ENCODE peak calls at places on chromosomes 3 and 15, in ten cellular contexts. K is HFFc6; U is DMS53; S is foreskin fibroblast; J is AG20443; W is neural crest cell; X is endodermal cell; L is mucosa of gallbladder; E is NAMALWA; V is stimulated activated naive CD8-positive, alpha-beta T cell treated with anti-CD3 and anti-CD28 coated beads, Interleukin-15, amount 100 ng/mL, for 72 hours. C is an unnamed sample.

GRCh38 chr3:180467177-180467576 is 134.8 kb upstream of the TTC14 start:
- DNase-seq in K (no peak), U (no peak), S (no peak), J (no peak), W (no peak), X (no peak), L (no peak), E (no peak), V (no peak), C (peak; percentile 71)

GRCh38 chr15:74631935-74632560 is 16.4 kb downstream of the CLK3 start:
- DNase-seq in K (peak; percentile 26), U (peak; percentile 71), S (no peak), J (peak; percentile 86), W (peak; percentile 77), X (peak; percentile 92), L (peak; percentile 56), E (peak; percentile 78), V (peak; percentile 63), C (peak; percentile 23)

GRCh38 chr3:173732237-173732636 is 334.7 kb downstream of the NLGN1 start:
- DNase-seq in K (peak; percentile 78), U (peak; percentile 8), S (no peak), J (peak; percentile 17), W (peak; percentile 1), X (no peak), L (no peak), E (no peak), V (no peak), C (no peak)

GRCh38 chr3:122356402-122356801 is 26.6 kb downstream of the MIX23 start:
- DNase-seq in K (peak; percentile 2), U (peak; percentile 71), S (peak; percentile 14), J (peak; percentile 27), W (no peak), X (peak; percentile 83), L (peak; percentile 61), E (peak; percentile 13), V (no peak), C (peak; percentile 72)

GRCh38 chr3:105459566-105460290 is 93.0 kb downstream of the ALCAM start:
- DNase-seq in K (no peak), U (no peak), S (no peak), J (no peak), W (no peak), X (no peak), L (no peak), E (no peak), V (no peak), C (no peak)

GRCh38 chr3:75075158-75075557 is 460.7 kb upstream of the CNTN3 start:
- DNase-seq in K (no peak), U (no peak), S (no peak), J (no peak), W (no peak), X (no peak), L (no peak), E (no peak), V (no peak), C (no peak)

GRCh38 chr15:40290540-40291087 is 7.8 kb upstream of the ANKRD63 start:
- DNase-seq in K (no peak), U (no peak), S (no peak), J (no peak), W (no peak), X (no peak), L (no peak), E (no peak), V (no peak), C (no peak)

GRCh38 chr3:159865042-159865579 is 123.5 kb upstream of the IL12A start:
- DNase-seq in K (peak; percentile 61), U (no peak), S (peak; percentile 67), J (peak; percentile 24), W (no peak), X (no peak), L (no peak), E (no peak), V (no peak), C (no peak)

GRCh38 chr3:54846085-54846484 is 81.8 kb downstream of the LRTM1 start:
- DNase-seq in K (no peak), U (no peak), S (no peak), J (no peak), W (no peak), X (no peak), L (no peak), E (no peak), V (no peak), C (no peak)

GRCh38 chr3:169835533-169835932 is 22.8 kb upstream of the LRRC34 start:
- DNase-seq in K (no peak), U (no peak), S (peak; percentile 20), J (no peak), W (no peak), X (no peak), L (no peak), E (no peak), V (no peak), C (no peak)

GRCh38 chr15:75460646-75461045 is 9.2 kb upstream of the SIN3A start:
- DNase-seq in K (no peak), U (no peak), S (no peak), J (no peak), W (no peak), X (no peak), L (peak; percentile 14), E (no peak), V (no peak), C (no peak)

GRCh38 chr3:127473244-127474024 is 117.1 kb downstream of the TPRA1 start:
- DNase-seq in K (no peak), U (peak; percentile 55), S (no peak), J (no peak), W (no peak), X (peak; percentile 97), L (no peak), E (peak; percentile 33), V (peak; percentile 46), C (no peak)

GRCh38 chr3:99635348-99635747 is 3.0 kb upstream of the COL8A1 start:
- DNase-seq in K (no peak), U (no peak), S (no peak), J (no peak), W (no peak), X (no peak), L (no peak), E (no peak), V (no peak), C (no peak)

GRCh38 chr15:45588199-45588910 is 1.2 kb downstream of the BLOC1S6 start:
- DNase-seq in K (no peak), U (peak; percentile 7), S (no peak), J (no peak), W (no peak), X (no peak), L (no peak), E (peak; percentile 51), V (no peak), C (peak; percentile 64)

GRCh38 chr3:14124223-14124614 is 451 bp downstream of the CHCHD4 start:
- DNase-seq in K (no peak), U (peak; percentile 45), S (peak; percentile 42), J (peak; percentile 56), W (peak; percentile 29), X (peak; percentile 80), L (peak; percentile 63), E (peak; percentile 60), V (peak; percentile 75), C (peak; percentile 35)

GRCh38 chr3:186882125-186882524 is 39.6 kb downstream of the ADIPOQ start:
- DNase-seq in K (peak; percentile 30), U (no peak), S (no peak), J (no peak), W (no peak), X (no peak), L (no peak), E (no peak), V (no peak), C (no peak)

GRCh38 chr3:47513125-47513929 is at the start of gene ELP6:
- DNase-seq in K (peak; percentile 93), U (peak; percentile 89), S (peak; percentile 96), J (peak; percentile 99), W (peak; percentile 95), X (peak; percentile 99), L (peak; percentile 96), E (peak; percentile 94), V (peak; percentile 98), C (peak; percentile 93)

GRCh38 chr3:195908439-195909293 is at the start of gene TNK2:
- DNase-seq in K (no peak), U (peak; percentile 60), S (no peak), J (peak; percentile 53), W (no peak), X (peak; percentile 83), L (no peak), E (peak; percentile 41), V (peak; percentile 61), C (no peak)

GRCh38 chr3:94162700-94163099 is 99.8 kb downstream of the NSUN3 start:
- DNase-seq in K (peak; percentile 43), U (peak; percentile 83), S (no peak), J (peak; percentile 14), W (no peak), X (peak; percentile 57), L (no peak), E (no peak), V (no peak), C (peak; percentile 95)

GRCh38 chr3:30606301-30607031 is at the start of gene TGFBR2:
- DNase-seq in K (peak; percentile 98), U (peak; percentile 89), S (peak; percentile 100), J (peak; percentile 96), W (peak; percentile 65), X (peak; percentile 92), L (peak; percentile 95), E (peak; percentile 89), V (peak; percentile 93), C (peak; percentile 98)

GRCh38 chr3:177300039-177300833 is 103.0 kb upstream of the TBL1XR1 start:
- DNase-seq in K (peak; percentile 9), U (peak; percentile 69), S (peak; percentile 33), J (peak; percentile 18), W (no peak), X (no peak), L (peak; percentile 78), E (peak; percentile 41), V (no peak), C (no peak)

GRCh38 chr15:95254263-95254662 is 1022.9 kb downstream of the MCTP2 start:
- DNase-seq in K (no peak), U (no peak), S (no peak), J (no peak), W (no peak), X (no peak), L (no peak), E (no peak), V (no peak), C (no peak)

GRCh38 chr3:66041116-66041515 is 2.4 kb upstream of the MAGI1 start:
- DNase-seq in K (peak; percentile 76), U (no peak), S (peak; percentile 55), J (peak; percentile 59), W (no peak), X (no peak), L (no peak), E (no peak), V (no peak), C (no peak)

GRCh38 chr3:180073561-180073960 is 36.8 kb upstream of the PEX5L start:
- DNase-seq in K (peak; percentile 14), U (no peak), S (no peak), J (no peak), W (no peak), X (no peak), L (no peak), E (no peak), V (no peak), C (peak; percentile 66)

GRCh38 chr3:144221771-144222170 is 250.1 kb downstream of the DIPK2A start:
- DNase-seq in K (no peak), U (no peak), S (no peak), J (no peak), W (no peak), X (peak; percentile 64), L (no peak), E (no peak), V (no peak), C (no peak)

GRCh38 chr15:35548435-35548834 is 2.5 kb upstream of the DPH6 start:
- DNase-seq in K (no peak), U (no peak), S (no peak), J (no peak), W (no peak), X (peak; percentile 63), L (no peak), E (no peak), V (no peak), C (peak; percentile 0)